ENCODE peak calls at places on chromosomes 13 and 19, in four cellular contexts. One of them, this sample, is unnamed.

GRCh38 chr13:39232999-39233398 is 194.7 kb downstream of the NHLRC3 start:
- DNase-seq in stimulated activated CD8-positive, alpha-beta memory T cell treated with anti-CD3 and anti-CD28 coated beads, Interleukin-15, amount 100 ng/mL, for 24 hours: no peak
- DNase-seq in LHCN-M2: no peak
- DNase-seq in amygdala: no peak
- DNase-seq in this sample: no peak

GRCh38 chr13:40651866-40652587 is 14.4 kb downstream of the FOXO1 start:
- DNase-seq in LHCN-M2: no peak
- DNase-seq in stimulated activated CD8-positive, alpha-beta memory T cell treated with anti-CD3 and anti-CD28 coated beads, Interleukin-15, amount 100 ng/mL, for 24 hours: no peak
- DNase-seq in amygdala: no peak
- DNase-seq in this sample: no peak

GRCh38 chr19:41137056-41137455 is 22.8 kb downstream of the CYP2F1 start:
- DNase-seq in stimulated activated CD8-positive, alpha-beta memory T cell treated with anti-CD3 and anti-CD28 coated beads, Interleukin-15, amount 100 ng/mL, for 24 hours: no peak
- DNase-seq in amygdala: no peak
- DNase-seq in LHCN-M2: no peak
- DNase-seq in this sample: no peak

GRCh38 chr13:42649761-42650289 is 75.9 kb downstream of the TNFSF11 start:
- DNase-seq in amygdala: no peak
- DNase-seq in LHCN-M2: no peak
- DNase-seq in stimulated activated CD8-positive, alpha-beta memory T cell treated with anti-CD3 and anti-CD28 coated beads, Interleukin-15, amount 100 ng/mL, for 24 hours: no peak
- DNase-seq in this sample: no peak

GRCh38 chr13:112842343-112842856 is 126.6 kb upstream of the MCF2L start:
- DNase-seq in stimulated activated CD8-positive, alpha-beta memory T cell treated with anti-CD3 and anti-CD28 coated beads, Interleukin-15, amount 100 ng/mL, for 24 hours: no peak
- DNase-seq in amygdala: no peak
- DNase-seq in LHCN-M2: no peak
- DNase-seq in this sample: no peak

GRCh38 chr13:26442541-26442940 is 114.9 kb upstream of the WASF3 start:
- DNase-seq in amygdala: no peak
- DNase-seq in stimulated activated CD8-positive, alpha-beta memory T cell treated with anti-CD3 and anti-CD28 coated beads, Interleukin-15, amount 100 ng/mL, for 24 hours: no peak
- DNase-seq in LHCN-M2: peak; percentile 43
- DNase-seq in this sample: no peak

GRCh38 chr19:34838248-34838647 is 65.2 kb upstream of the ZNF599 start:
- DNase-seq in LHCN-M2: no peak
- DNase-seq in stimulated activated CD8-positive, alpha-beta memory T cell treated with anti-CD3 and anti-CD28 coated beads, Interleukin-15, amount 100 ng/mL, for 24 hours: no peak
- DNase-seq in amygdala: no peak
- DNase-seq in this sample: no peak

GRCh38 chr19:54114340-54114826 is 1.1 kb downstream of the TFPT start:
- DNase-seq in LHCN-M2: no peak
- DNase-seq in amygdala: peak; percentile 47
- DNase-seq in stimulated activated CD8-positive, alpha-beta memory T cell treated with anti-CD3 and anti-CD28 coated beads, Interleukin-15, amount 100 ng/mL, for 24 hours: no peak
- DNase-seq in this sample: peak; percentile 14

GRCh38 chr13:114101831-114102520 is 30.4 kb downstream of the RASA3 start:
- DNase-seq in amygdala: no peak
- DNase-seq in LHCN-M2: no peak
- DNase-seq in stimulated activated CD8-positive, alpha-beta memory T cell treated with anti-CD3 and anti-CD28 coated beads, Interleukin-15, amount 100 ng/mL, for 24 hours: no peak
- DNase-seq in this sample: no peak

GRCh38 chr13:89554801-89555200 is 1792.7 kb upstream of the MIR17HG start:
- DNase-seq in amygdala: no peak
- DNase-seq in stimulated activated CD8-positive, alpha-beta memory T cell treated with anti-CD3 and anti-CD28 coated beads, Interleukin-15, amount 100 ng/mL, for 24 hours: no peak
- DNase-seq in LHCN-M2: no peak
- DNase-seq in this sample: no peak

GRCh38 chr13:48448285-48448962 is 35.5 kb upstream of the LPAR6 start:
- DNase-seq in LHCN-M2: peak; percentile 3
- DNase-seq in amygdala: no peak
- DNase-seq in stimulated activated CD8-positive, alpha-beta memory T cell treated with anti-CD3 and anti-CD28 coated beads, Interleukin-15, amount 100 ng/mL, for 24 hours: no peak
- DNase-seq in this sample: no peak

GRCh38 chr13:36533806-36534205 is 101.5 kb downstream of the CCNA1 start:
- DNase-seq in LHCN-M2: no peak
- DNase-seq in stimulated activated CD8-positive, alpha-beta memory T cell treated with anti-CD3 and anti-CD28 coated beads, Interleukin-15, amount 100 ng/mL, for 24 hours: no peak
- DNase-seq in amygdala: no peak
- DNase-seq in this sample: no peak

GRCh38 chr13:101514695-101515275 is 62.3 kb downstream of the ITGBL1 start:
- DNase-seq in stimulated activated CD8-positive, alpha-beta memory T cell treated with anti-CD3 and anti-CD28 coated beads, Interleukin-15, amount 100 ng/mL, for 24 hours: no peak
- DNase-seq in amygdala: peak; percentile 51
- DNase-seq in LHCN-M2: peak; percentile 65
- DNase-seq in this sample: peak; percentile 66

GRCh38 chr13:104106705-104107393 is 1040.6 kb upstream of the SLC10A2 start:
- DNase-seq in LHCN-M2: no peak
- DNase-seq in stimulated activated CD8-positive, alpha-beta memory T cell treated with anti-CD3 and anti-CD28 coated beads, Interleukin-15, amount 100 ng/mL, for 24 hours: no peak
- DNase-seq in amygdala: no peak
- DNase-seq in this sample: no peak